ENCODE peak calls at places on chromosomes 2 and 18, in ten cellular contexts. R is uterus, B is hepatocyte, L is NB4, K is body of pancreas, P is endothelial cell of umbilical vein, G is AG10803, I is IMR-90, O is fibroblast of mammary gland, N is adrenal gland. Y is an unnamed sample.

GRCh38 chr2:185894223-185894622 is 155.6 kb downstream of the FSIP2 start:
- DNase-seq in R (no peak), B (no peak), L (no peak), K (no peak), P (no peak), G (no peak), I (no peak), O (no peak), N (no peak), Y (no peak)

GRCh38 chr2:160666677-160667061 is 173.1 kb upstream of the RBMS1 start:
- DNase-seq in R (no peak), B (no peak), L (no peak), K (no peak), P (no peak), G (peak; percentile 44), I (no peak), O (peak; percentile 75), N (no peak), Y (peak; percentile 79)

GRCh38 chr2:30031184-30031583 is 109.8 kb upstream of the ALK start:
- DNase-seq in R (no peak), B (no peak), L (no peak), K (no peak), P (no peak), G (no peak), I (no peak), O (no peak), N (no peak), Y (no peak)

GRCh38 chr2:201931475-201931874 is 102.2 kb upstream of the FZD7 start:
- DNase-seq in R (no peak), B (no peak), L (no peak), K (no peak), P (no peak), G (no peak), I (no peak), O (no peak), N (no peak), Y (no peak)

GRCh38 chr18:12883684-12884520 is at the start of gene PTPN2:
- DNase-seq in R (peak; percentile 96), B (peak; percentile 97), L (peak; percentile 93), K (peak; percentile 96), P (peak; percentile 95), G (peak; percentile 95), I (peak; percentile 95), O (peak; percentile 94), N (peak; percentile 97), Y (peak; percentile 97)

GRCh38 chr2:19403785-19404184 is 45.4 kb upstream of the OSR1 start:
- DNase-seq in R (no peak), B (no peak), L (no peak), K (no peak), P (no peak), G (no peak), I (no peak), O (no peak), N (no peak), Y (no peak)

GRCh38 chr2:183530333-183530901 is 406.2 kb downstream of the NUP35 start:
- DNase-seq in R (no peak), B (no peak), L (no peak), K (no peak), P (no peak), G (no peak), I (no peak), O (no peak), N (no peak), Y (no peak)

GRCh38 chr2:65991864-65992554 is 442.9 kb upstream of the MEIS1 start:
- DNase-seq in R (peak; percentile 84), B (peak; percentile 24), L (no peak), K (no peak), P (no peak), G (no peak), I (no peak), O (no peak), N (no peak), Y (peak; percentile 14)

GRCh38 chr2:47569658-47570398 is 166.9 kb downstream of the MSH2 start:
- DNase-seq in R (no peak), B (peak; percentile 57), L (no peak), K (no peak), P (no peak), G (no peak), I (peak; percentile 6), O (peak; percentile 6), N (no peak), Y (no peak)

GRCh38 chr2:118710481-118710880 is 137.0 kb downstream of the EN1 start:
- DNase-seq in R (no peak), B (no peak), L (no peak), K (no peak), P (no peak), G (no peak), I (no peak), O (no peak), N (no peak), Y (no peak)

GRCh38 chr2:58006952-58007284 is 39.7 kb upstream of the VRK2 start:
- DNase-seq in R (no peak), B (no peak), L (no peak), K (no peak), P (no peak), G (no peak), I (no peak), O (no peak), N (no peak), Y (no peak)
- H3K4me3 ChIP-seq in R (no peak overlapping the region), B (no peak overlapping the region), L (no peak overlapping the region), K (no peak overlapping the region), P (no peak overlapping the region), G (no peak overlapping the region), I (no peak overlapping the region), O (no peak overlapping the region), N (no peak overlapping the region), Y (no peak overlapping the region)

DNA sequence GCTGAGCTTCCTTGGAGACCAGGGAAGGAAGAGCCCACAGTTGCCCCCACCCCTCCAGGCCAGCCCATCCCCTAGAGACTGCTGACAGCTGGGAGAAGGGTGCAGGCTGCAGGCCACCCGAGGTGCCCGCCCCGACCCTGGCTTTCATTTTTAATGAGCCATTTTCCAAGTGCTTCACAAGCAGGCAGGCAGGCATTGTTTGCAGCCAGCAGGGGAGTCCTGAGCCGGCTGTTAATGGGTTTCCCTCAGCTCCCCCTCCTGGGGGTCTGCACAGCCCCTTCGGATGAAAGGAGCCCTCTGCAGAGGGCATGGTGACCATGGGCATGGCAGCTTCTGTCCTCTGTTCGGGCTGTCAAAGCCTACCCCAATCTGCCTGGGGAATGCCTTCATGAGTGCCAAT is 94.5 kb downstream of the ZBTB7C start:
- DNase-seq in R (no peak), B (no peak), L (no peak), K (no peak), P (no peak), G (no peak), I (no peak), O (no peak), N (no peak), Y (no peak)
- TF ChIP-seq CTCF in R (no peak), B (no peak), L (no peak), K (no peak), P (no peak), G (no peak), I (no peak), O (no peak), N (no peak), Y (no peak)

DNA sequence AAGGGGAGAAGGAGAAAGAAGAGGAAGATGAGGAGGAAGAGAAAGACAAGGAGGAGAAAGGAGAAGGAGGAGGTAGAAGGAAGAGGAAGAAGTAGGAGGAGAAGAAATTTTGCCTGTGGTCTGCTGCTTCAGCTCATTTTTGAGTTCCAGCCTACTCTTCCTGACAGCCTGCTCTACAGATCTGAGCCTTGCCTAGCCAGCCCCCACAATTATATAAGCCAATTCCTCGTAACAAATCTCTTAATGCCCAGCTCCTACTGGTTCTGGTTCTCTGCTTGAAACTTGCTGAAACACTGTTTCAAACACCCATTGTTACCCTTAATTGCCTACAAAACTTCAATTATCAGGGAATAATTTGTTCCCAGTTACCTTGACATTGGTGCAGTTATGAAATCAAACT is 1014.2 kb upstream of the CELF4 start:
- DNase-seq in R (no peak), B (no peak), L (no peak), K (no peak), P (no peak), G (no peak), I (no peak), O (no peak), N (peak; percentile 51), Y (no peak)
- H3K4me3 ChIP-seq in R (no peak overlapping the region), B (no peak overlapping the region), L (no peak overlapping the region), K (no peak overlapping the region), P (no peak overlapping the region), G (no peak overlapping the region), I (no peak overlapping the region), O (no peak overlapping the region), N (no peak overlapping the region), Y (no peak overlapping the region)

GRCh38 chr2:206250041-206250897 is 24.2 kb upstream of the ZDBF2 start:
- DNase-seq in R (no peak), B (peak; percentile 33), L (no peak), K (no peak), P (peak; percentile 33), G (peak; percentile 6), I (peak; percentile 4), O (no peak), N (no peak), Y (no peak)
- TF ChIP-seq CTCF in R (no peak), B (peak; percentile 24), L (no peak), K (peak; percentile 22), P (peak; percentile 5), G (peak; percentile 21), I (no peak), O (peak; percentile 12), N (no peak), Y (no peak)

DNA sequence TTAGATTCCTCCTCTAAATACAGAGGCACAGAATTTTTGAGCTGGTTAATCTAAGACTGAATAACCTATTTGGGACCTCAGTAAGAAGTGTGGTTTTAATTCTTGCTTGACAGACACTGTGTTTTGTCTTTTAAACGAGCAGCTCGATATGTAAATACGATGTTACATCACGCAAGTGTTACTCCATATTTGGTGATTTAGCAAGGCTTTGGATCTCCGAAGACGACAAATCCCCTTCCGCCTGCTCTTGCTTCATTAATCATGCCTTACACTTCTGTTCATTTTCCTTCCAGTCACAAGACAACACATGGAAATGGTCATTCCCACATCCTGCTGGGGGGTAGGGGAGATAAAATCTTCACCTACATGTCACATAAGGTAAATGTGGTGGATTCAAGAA is 9.4 kb downstream of the BCL11A start:
- DNase-seq in R (no peak), B (no peak), L (no peak), K (no peak), P (no peak), G (no peak), I (no peak), O (no peak), N (no peak), Y (peak; percentile 78)
- H3K4me3 ChIP-seq in R (no peak overlapping the region), B (no peak overlapping the region), L (no peak overlapping the region), K (no peak overlapping the region), P (no peak overlapping the region), G (no peak overlapping the region), I (no peak overlapping the region), O (no peak overlapping the region), N (no peak overlapping the region), Y (no peak overlapping the region)